ENCODE peak calls at places on chromosomes 12 and 14, in five cellular contexts. P, O, H, W and Z are unnamed samples. For H3K9me3, the result is how much of the 10 kb centered on the place peaks cover.

GRCh38 chr12:121214855-121215745 is 5.2 kb downstream of the P2RX4 start:
- DNase-seq in P (no peak), W (no peak), H (peak), O (no peak), Z (no peak)

GRCh38 chr12:5922500-5922899 is 22.6 kb downstream of the ANO2 start:
- DNase-seq in W (no peak), P (no peak), O (no peak), H (no peak), Z (no peak)

GRCh38 chr12:120720234-120720968 is 5.2 kb upstream of the ACADS start:
- DNase-seq in P (no peak), O (no peak), W (no peak), H (no peak), Z (no peak)

GRCh38 chr12:98736352-98737326 is 91.5 kb downstream of the APAF1 start:
- DNase-seq in H (no peak), O (no peak), W (no peak), P (no peak), Z (peak)

GRCh38 chr12:9750276-9751203 is 10.2 kb downstream of the CD69 start:
- DNase-seq in P (peak), H (peak), O (no peak), W (peak), Z (no peak)

GRCh38 chr14:69346710-69347109 is 51.4 kb downstream of the ERH start:
- DNase-seq in H (no peak), O (peak), W (no peak), P (no peak), Z (peak)

GRCh38 chr12:55696796-55697462 is 10.8 kb downstream of the ITGA7 start:
- DNase-seq in O (no peak), H (no peak), P (no peak), W (no peak), Z (no peak)

GRCh38 chr14:50801706-50802105 is 29.3 kb downstream of the NIN start:
- DNase-seq in P (no peak), W (no peak), H (no peak), O (no peak), Z (no peak)

GRCh38 chr12:108215458-108215857 is 86.4 kb downstream of the WSCD2 start:
- DNase-seq in O (no peak), P (no peak), H (no peak), W (no peak), Z (no peak)

GRCh38 chr12:94710933-94711332 is 60.6 kb upstream of the TMCC3 start:
- DNase-seq in W (no peak), P (no peak), H (no peak), O (no peak), Z (no peak)

GRCh38 chr14:63290741-63291286 is 27.9 kb downstream of the GPHB5 start:
- DNase-seq in W (no peak), O (no peak), H (no peak), P (no peak), Z (no peak)

GRCh38 chr14:55780156-55780946 is 200.3 kb downstream of the KTN1 start:
- DNase-seq in P (no peak), O (no peak), H (peak), W (no peak), Z (peak)

GRCh38 chr12:65518771-65519170 is 240.3 kb downstream of the MSRB3 start:
- DNase-seq in H (no peak), W (no peak), O (no peak), P (no peak), Z (no peak)

GRCh38 chr12:112422531-112422930 is 3.8 kb downstream of the PTPN11 start:
- DNase-seq in P (no peak), O (no peak), H (no peak), W (no peak), Z (no peak)

GRCh38 chr12:120656008-120656407 is 15.6 kb downstream of the CABP1 start:
- DNase-seq in P (no peak), H (no peak), O (no peak), W (no peak), Z (no peak)

GRCh38 chr12:18990866-18991265 is 138.7 kb upstream of the PLEKHA5 start:
- DNase-seq in W (no peak), H (no peak), P (no peak), O (no peak), Z (no peak)

GRCh38 chr12:132812631-132813305 is 15.9 kb downstream of the GOLGA3 start:
- DNase-seq in W (no peak), P (no peak), H (no peak), O (no peak), Z (no peak)

GRCh38 chr14:58716706-58717105 is 78.9 kb downstream of the DACT1 start:
- DNase-seq in O (no peak), H (no peak), W (no peak), P (no peak), Z (no peak)

GRCh38 chr14:105547741-105548169 is 21.4 kb downstream of the TMEM121 start:
- DNase-seq in W (no peak), O (no peak), H (no peak), P (no peak), Z (no peak)

GRCh38 chr14:106665814-106666213 is 1139.4 kb downstream of the TMEM121 start:
- DNase-seq in H (no peak), O (no peak), P (no peak), W (peak), Z (no peak)

GRCh38 chr14:106666341-106666740 is 1140.0 kb downstream of the TMEM121 start:
- DNase-seq in O (no peak), P (no peak), H (no peak), W (no peak), Z (no peak)

GRCh38 chr14:106657460-106657859 is 1131.1 kb downstream of the TMEM121 start:
- DNase-seq in W (peak), O (no peak), H (no peak), P (no peak), Z (peak)

DNA sequence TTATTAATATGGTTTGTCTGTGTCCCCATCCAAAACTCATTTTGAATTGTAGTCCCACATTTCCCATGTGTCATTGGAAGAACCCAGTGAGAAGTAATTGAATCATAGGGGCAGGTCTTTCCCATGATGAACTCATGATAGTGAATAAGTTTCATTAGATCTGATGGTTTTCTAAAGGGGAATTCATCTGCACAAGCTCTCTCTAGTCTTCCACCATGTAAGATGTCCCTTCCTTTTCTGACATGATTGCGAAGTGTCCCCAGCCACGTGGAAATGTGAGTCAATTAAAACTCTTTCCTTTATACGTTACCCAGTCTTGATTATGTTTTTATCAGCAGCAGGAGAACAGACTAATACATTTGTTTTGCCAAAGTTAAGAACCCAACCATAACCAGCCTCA is 1136.6 kb downstream of the TMEM121 start:
- DNase-seq in W (no peak), P (no peak), O (no peak), H (no peak), Z (no peak)
- H3K9me3 ChIP-seq in W (under half), P (under half), O (under half), H (under half), Z (under half)

GRCh38 chr14:29853272-29853671 is 74.4 kb downstream of the PRKD1 start:
- DNase-seq in O (no peak), W (no peak), P (no peak), H (no peak), Z (no peak)
- H3K9me3 ChIP-seq in O (under half), W (under half), P (under half), H (under half), Z (under half)

GRCh38 chr12:162467-163307 is 51.3 kb downstream of the SLC6A12 start:
- DNase-seq in P (no peak), H (peak), O (no peak), W (no peak), Z (no peak)

GRCh38 chr12:163406-163986 is 50.5 kb downstream of the SLC6A12 start:
- DNase-seq in O (no peak), W (no peak), P (no peak), H (no peak), Z (no peak)

GRCh38 chr12:161823-162222 is 52.1 kb downstream of the SLC6A12 start:
- DNase-seq in H (peak), O (no peak), P (no peak), W (no peak), Z (no peak)

GRCh38 chr12:159131-159782 is 54.7 kb downstream of the SLC6A12 start:
- DNase-seq in H (peak), W (no peak), P (no peak), O (no peak), Z (no peak)

DNA sequence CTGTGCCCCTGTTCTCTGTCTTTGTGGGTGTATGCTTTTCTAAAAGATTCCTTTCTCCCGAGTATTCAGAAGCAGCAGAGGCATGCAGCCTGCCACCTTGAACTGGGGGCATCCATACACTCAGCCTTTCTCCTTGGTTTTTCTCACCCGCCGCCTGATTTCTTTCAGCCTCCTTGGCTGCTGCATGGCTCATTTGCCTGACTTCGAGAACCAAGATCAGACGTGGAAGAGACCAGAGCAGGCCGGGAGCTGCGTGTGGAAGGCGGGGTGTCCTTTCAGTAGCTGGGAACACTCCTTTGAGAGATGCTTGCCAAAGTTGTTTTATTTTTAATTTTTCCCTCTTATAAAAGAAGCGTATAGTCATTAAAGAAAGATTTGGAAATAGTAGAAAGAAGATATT is 53.1 kb downstream of the SLC6A12 start:
- DNase-seq in W (no peak), H (no peak), P (no peak), O (no peak), Z (no peak)
- H3K9me3 ChIP-seq in W (under half), H (under half), P (under half), O (under half), Z (under half)

DNA sequence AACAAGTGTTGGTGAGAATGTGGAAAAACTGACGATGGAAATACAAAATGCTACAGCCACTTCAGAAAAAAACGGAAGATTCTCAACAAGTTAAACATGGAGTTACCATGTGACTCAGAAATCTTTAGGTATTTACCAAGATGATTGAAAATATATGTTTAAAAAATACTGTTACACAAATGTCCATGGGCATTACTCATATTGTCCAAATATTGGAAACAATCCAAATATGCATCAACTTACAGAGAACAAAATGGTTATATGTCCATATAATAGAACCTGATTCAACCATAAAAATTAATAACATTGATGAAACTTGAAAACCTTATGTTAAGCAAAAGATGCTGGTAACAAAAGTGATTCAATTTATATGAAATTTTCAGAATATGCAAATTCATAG is 1057.7 kb upstream of the TMEM132C start:
- DNase-seq in O (no peak), H (no peak), P (no peak), W (no peak), Z (no peak)
- H3K9me3 ChIP-seq in O (under half), H (under half), P (under half), W (under half), Z (under half)